ENCODE peak calls at places on chromosome 9, in ten cellular contexts. Q, V, R, U, F, A, P, D, W and I are unnamed samples.

GRCh38 chr9:78533500-78533899 is 236.6 kb downstream of the PSAT1 start:
- DNase-seq in Q (no peak), V (no peak), R (no peak), U (peak; percentile 19), F (no peak), A (no peak), P (no peak), D (no peak), W (no peak), I (no peak)

GRCh38 chr9:136246849-136247550 is 1.4 kb upstream of the QSOX2 start:
- DNase-seq in Q (peak; percentile 75), V (no peak), R (no peak), U (no peak), F (no peak), A (no peak), P (no peak), D (no peak), W (no peak), I (no peak)

GRCh38 chr9:33714989-33715388 is 80.4 kb upstream of the PRSS3 start:
- DNase-seq in Q (no peak), V (no peak), R (no peak), U (no peak), F (no peak), A (no peak), P (no peak), D (no peak), W (no peak), I (no peak)

GRCh38 chr9:89923961-89924504 is 319.2 kb downstream of the GADD45G start:
- DNase-seq in Q (no peak), V (no peak), R (peak; percentile 60), U (peak; percentile 48), F (no peak), A (no peak), P (no peak), D (no peak), W (no peak), I (no peak)

GRCh38 chr9:114856942-114857315 is 51.1 kb upstream of the TNFSF15 start:
- DNase-seq in Q (no peak), V (no peak), R (no peak), U (peak; percentile 80), F (no peak), A (no peak), P (no peak), D (no peak), W (no peak), I (no peak)

GRCh38 chr9:98101868-98102273 is 17.2 kb downstream of the TRIM14 start:
- DNase-seq in Q (peak; percentile 65), V (peak; percentile 76), R (peak; percentile 95), U (peak; percentile 25), F (peak; percentile 78), A (no peak), P (no peak), D (no peak), W (peak; percentile 72), I (peak; percentile 90)

GRCh38 chr9:1200847-1201251 is 150.7 kb downstream of the DMRT2 start:
- DNase-seq in Q (no peak), V (no peak), R (no peak), U (no peak), F (no peak), A (no peak), P (no peak), D (no peak), W (no peak), I (no peak)

GRCh38 chr9:79057576-79057975 is 514.2 kb upstream of the TLE4 start:
- DNase-seq in Q (no peak), V (no peak), R (no peak), U (peak; percentile 24), F (no peak), A (no peak), P (no peak), D (no peak), W (no peak), I (no peak)

GRCh38 chr9:27117489-27118135 is 8.6 kb downstream of the TEK start:
- DNase-seq in Q (peak; percentile 81), V (no peak), R (peak; percentile 54), U (peak; percentile 70), F (no peak), A (peak; percentile 78), P (no peak), D (peak; percentile 62), W (no peak), I (no peak)

GRCh38 chr9:93480728-93481324 is 27.4 kb upstream of the FAM120AOS start:
- DNase-seq in Q (no peak), V (no peak), R (no peak), U (no peak), F (no peak), A (no peak), P (no peak), D (no peak), W (no peak), I (no peak)

GRCh38 chr9:128771094-128771721 is 519 bp downstream of the ZER1 start:
- DNase-seq in Q (no peak), V (no peak), R (no peak), U (peak; percentile 20), F (no peak), A (no peak), P (no peak), D (no peak), W (peak; percentile 5), I (peak; percentile 10)

GRCh38 chr9:38405841-38406240 is 13.3 kb downstream of the ALDH1B1 start:
- DNase-seq in Q (no peak), V (no peak), R (no peak), U (peak; percentile 40), F (no peak), A (no peak), P (no peak), D (no peak), W (no peak), I (no peak)

GRCh38 chr9:127311239-127311741 is 46.7 kb downstream of the GARNL3 start:
- DNase-seq in Q (no peak), V (no peak), R (peak; percentile 60), U (peak; percentile 71), F (no peak), A (peak; percentile 77), P (no peak), D (no peak), W (peak; percentile 18), I (peak; percentile 46)

GRCh38 chr9:2023532-2023931 is 8.4 kb downstream of the SMARCA2 start:
- DNase-seq in Q (no peak), V (no peak), R (no peak), U (no peak), F (no peak), A (no peak), P (no peak), D (no peak), W (no peak), I (no peak)

GRCh38 chr9:4798281-4798680 is 5.5 kb downstream of the RCL1 start:
- DNase-seq in Q (no peak), V (no peak), R (no peak), U (no peak), F (no peak), A (no peak), P (no peak), D (no peak), W (no peak), I (no peak)
- H3K27ac ChIP-seq in Q (peak overlapping the region; percentile 9), V (no peak overlapping the region), R (no peak overlapping the region), U (no peak overlapping the region), F (no peak overlapping the region), A (peak overlapping the region; percentile 3), P (peak overlapping the region; percentile 48), D (peak overlapping the region; percentile 70), W (no peak overlapping the region), I (peak overlapping the region; percentile 45)

DNA sequence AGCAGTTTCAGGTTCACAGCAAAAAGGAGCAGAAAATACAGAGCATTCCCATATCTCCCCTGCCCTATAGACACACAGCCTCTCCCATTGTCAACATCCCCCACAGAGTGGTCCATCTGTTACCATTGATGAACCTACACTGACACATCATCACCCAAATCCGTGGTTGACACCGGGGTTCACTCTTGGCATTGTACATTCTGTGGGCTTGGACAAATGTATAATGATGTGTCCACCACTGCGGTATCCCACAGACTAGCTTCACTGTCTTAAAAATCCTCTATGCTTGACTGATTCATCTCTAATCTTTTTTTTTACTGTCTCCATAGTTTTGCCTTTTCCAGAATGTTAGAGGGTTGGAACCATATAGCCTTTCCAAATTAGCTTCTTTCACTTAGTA is 120.8 kb upstream of the SPATA31C2 start:
- DNase-seq in Q (no peak), V (no peak), R (no peak), U (peak; percentile 76), F (no peak), A (no peak), P (no peak), D (no peak), W (no peak), I (no peak)
- H3K27ac ChIP-seq in Q (no peak overlapping the region), V (no peak overlapping the region), R (no peak overlapping the region), U (no peak overlapping the region), F (no peak overlapping the region), A (no peak overlapping the region), P (peak overlapping the region; percentile 64), D (no peak overlapping the region), W (no peak overlapping the region), I (no peak overlapping the region)

DNA sequence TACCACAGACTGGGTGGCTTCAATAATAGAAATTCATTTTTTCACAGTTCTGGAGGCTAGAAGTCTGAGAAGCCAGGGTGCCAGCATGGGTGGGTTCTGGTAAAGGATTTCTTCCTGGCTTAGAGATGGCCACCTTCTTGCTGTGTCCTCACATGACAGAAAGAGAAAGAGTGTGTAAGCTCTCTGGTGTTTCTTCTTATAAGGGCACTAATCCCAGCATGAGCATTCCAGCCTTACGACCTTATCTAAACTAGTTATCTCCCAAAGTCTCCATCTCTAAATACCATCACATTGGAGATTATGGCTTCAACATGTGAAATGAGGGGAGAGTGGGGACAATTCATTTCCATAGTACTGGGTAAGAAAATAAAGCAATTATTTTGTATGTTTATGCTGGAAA is 226.5 kb upstream of the TUSC1 start:
- DNase-seq in Q (no peak), V (no peak), R (no peak), U (no peak), F (no peak), A (no peak), P (no peak), D (no peak), W (no peak), I (no peak)
- H3K27ac ChIP-seq in Q (no peak overlapping the region), V (no peak overlapping the region), R (no peak overlapping the region), U (no peak overlapping the region), F (no peak overlapping the region), A (no peak overlapping the region), P (no peak overlapping the region), D (no peak overlapping the region), W (no peak overlapping the region), I (no peak overlapping the region)

GRCh38 chr9:124354364-124355031 is 60.7 kb downstream of the PSMB7 start:
- DNase-seq in Q (peak; percentile 54), V (no peak), R (no peak), U (no peak), F (no peak), A (peak; percentile 56), P (no peak), D (no peak), W (no peak), I (no peak)

GRCh38 chr9:124353811-124354274 is 61.4 kb downstream of the PSMB7 start:
- DNase-seq in Q (peak; percentile 45), V (no peak), R (no peak), U (no peak), F (no peak), A (peak; percentile 43), P (no peak), D (no peak), W (no peak), I (no peak)

GRCh38 chr9:124351672-124352468 is 63.4 kb downstream of the PSMB7 start:
- DNase-seq in Q (peak; percentile 72), V (no peak), R (peak; percentile 44), U (no peak), F (no peak), A (peak; percentile 59), P (no peak), D (no peak), W (no peak), I (no peak)

GRCh38 chr9:124353166-124353768 is 62.0 kb downstream of the PSMB7 start:
- DNase-seq in Q (peak; percentile 29), V (no peak), R (no peak), U (no peak), F (no peak), A (peak; percentile 50), P (no peak), D (no peak), W (no peak), I (no peak)

GRCh38 chr9:124352616-124353015 is 62.6 kb downstream of the PSMB7 start:
- DNase-seq in Q (peak; percentile 32), V (no peak), R (peak; percentile 36), U (no peak), F (no peak), A (peak; percentile 67), P (no peak), D (no peak), W (no peak), I (no peak)
- H3K27ac ChIP-seq in Q (no peak overlapping the region), V (no peak overlapping the region), R (no peak overlapping the region), U (no peak overlapping the region), F (no peak overlapping the region), A (no peak overlapping the region), P (no peak overlapping the region), D (no peak overlapping the region), W (no peak overlapping the region), I (no peak overlapping the region)